ENCODE peak calls at places on chromosomes 4 and X, in ten cellular contexts. One of them, this sample, is unnamed.

GRCh38 chrX:29648161-29648560 is 567.2 kb upstream of the MAGEB2 start:
- DNase-seq in transverse colon: no peak
- DNase-seq in coronary artery: no peak
- DNase-seq in naive thymus-derived CD4-positive, alpha-beta T cell: no peak
- DNase-seq in uterus: no peak
- DNase-seq in left ventricle myocardium inferior: no peak
- DNase-seq in CD4-positive, alpha-beta T cell: no peak
- DNase-seq in IMR-90: no peak
- DNase-seq in pancreas: no peak
- DNase-seq in epithelial cell of prostate: no peak
- DNase-seq in this sample: no peak

GRCh38 chr4:139988863-139989765 is 164.9 kb downstream of the MAML3 start:
- DNase-seq in naive thymus-derived CD4-positive, alpha-beta T cell: no peak
- DNase-seq in uterus: peak; percentile 73
- DNase-seq in CD4-positive, alpha-beta T cell: no peak
- DNase-seq in IMR-90: peak; percentile 97
- DNase-seq in left ventricle myocardium inferior: no peak
- DNase-seq in pancreas: no peak
- DNase-seq in epithelial cell of prostate: peak; percentile 78
- DNase-seq in coronary artery: no peak
- DNase-seq in transverse colon: no peak
- DNase-seq in this sample: peak; percentile 81

GRCh38 chr4:11542952-11543351 is 114.3 kb upstream of the HS3ST1 start:
- DNase-seq in epithelial cell of prostate: no peak
- DNase-seq in coronary artery: no peak
- DNase-seq in uterus: no peak
- DNase-seq in CD4-positive, alpha-beta T cell: no peak
- DNase-seq in pancreas: no peak
- DNase-seq in transverse colon: no peak
- DNase-seq in IMR-90: no peak
- DNase-seq in naive thymus-derived CD4-positive, alpha-beta T cell: no peak
- DNase-seq in left ventricle myocardium inferior: no peak
- DNase-seq in this sample: no peak

GRCh38 chrX:64805683-64806082 is 170.6 kb downstream of the ZC4H2 start:
- DNase-seq in left ventricle myocardium inferior: no peak
- DNase-seq in naive thymus-derived CD4-positive, alpha-beta T cell: no peak
- DNase-seq in transverse colon: no peak
- DNase-seq in epithelial cell of prostate: no peak
- DNase-seq in pancreas: no peak
- DNase-seq in uterus: no peak
- DNase-seq in CD4-positive, alpha-beta T cell: no peak
- DNase-seq in coronary artery: no peak
- DNase-seq in IMR-90: no peak
- DNase-seq in this sample: no peak

GRCh38 chr4:133130171-133130570 is 18.9 kb upstream of the PCDH10 start:
- DNase-seq in uterus: no peak
- DNase-seq in CD4-positive, alpha-beta T cell: no peak
- DNase-seq in epithelial cell of prostate: no peak
- DNase-seq in coronary artery: no peak
- DNase-seq in naive thymus-derived CD4-positive, alpha-beta T cell: no peak
- DNase-seq in pancreas: no peak
- DNase-seq in transverse colon: no peak
- DNase-seq in IMR-90: no peak
- DNase-seq in left ventricle myocardium inferior: no peak
- DNase-seq in this sample: no peak

GRCh38 chrX:17968367-17968766 is 107.3 kb upstream of the RAI2 start:
- DNase-seq in pancreas: no peak
- DNase-seq in naive thymus-derived CD4-positive, alpha-beta T cell: no peak
- DNase-seq in CD4-positive, alpha-beta T cell: no peak
- DNase-seq in left ventricle myocardium inferior: no peak
- DNase-seq in epithelial cell of prostate: no peak
- DNase-seq in IMR-90: no peak
- DNase-seq in coronary artery: no peak
- DNase-seq in uterus: no peak
- DNase-seq in transverse colon: no peak
- DNase-seq in this sample: no peak

GRCh38 chr4:75169020-75169814 is 236.3 kb downstream of the PARM1 start:
- DNase-seq in coronary artery: no peak
- DNase-seq in CD4-positive, alpha-beta T cell: no peak
- DNase-seq in epithelial cell of prostate: no peak
- DNase-seq in uterus: no peak
- DNase-seq in pancreas: no peak
- DNase-seq in naive thymus-derived CD4-positive, alpha-beta T cell: no peak
- DNase-seq in IMR-90: no peak
- DNase-seq in transverse colon: no peak
- DNase-seq in left ventricle myocardium inferior: no peak
- DNase-seq in this sample: no peak

GRCh38 chr4:148162554-148162953 is 279.7 kb downstream of the NR3C2 start:
- DNase-seq in epithelial cell of prostate: no peak
- DNase-seq in coronary artery: no peak
- DNase-seq in CD4-positive, alpha-beta T cell: no peak
- DNase-seq in IMR-90: no peak
- DNase-seq in naive thymus-derived CD4-positive, alpha-beta T cell: no peak
- DNase-seq in left ventricle myocardium inferior: no peak
- DNase-seq in pancreas: no peak
- DNase-seq in uterus: no peak
- DNase-seq in transverse colon: no peak
- DNase-seq in this sample: no peak

GRCh38 chr4:55096045-55096444 is 29.4 kb downstream of the KDR start:
- DNase-seq in CD4-positive, alpha-beta T cell: no peak
- DNase-seq in transverse colon: no peak
- DNase-seq in uterus: no peak
- DNase-seq in coronary artery: no peak
- DNase-seq in epithelial cell of prostate: no peak
- DNase-seq in pancreas: no peak
- DNase-seq in left ventricle myocardium inferior: no peak
- DNase-seq in IMR-90: no peak
- DNase-seq in naive thymus-derived CD4-positive, alpha-beta T cell: no peak
- DNase-seq in this sample: no peak

GRCh38 chr4:88866862-88867550 is 169.4 kb upstream of the NAP1L5 start:
- DNase-seq in CD4-positive, alpha-beta T cell: no peak
- DNase-seq in coronary artery: no peak
- DNase-seq in IMR-90: peak; percentile 61
- DNase-seq in pancreas: no peak
- DNase-seq in uterus: no peak
- DNase-seq in left ventricle myocardium inferior: no peak
- DNase-seq in epithelial cell of prostate: peak; percentile 63
- DNase-seq in naive thymus-derived CD4-positive, alpha-beta T cell: no peak
- DNase-seq in transverse colon: no peak
- DNase-seq in this sample: no peak

DNA sequence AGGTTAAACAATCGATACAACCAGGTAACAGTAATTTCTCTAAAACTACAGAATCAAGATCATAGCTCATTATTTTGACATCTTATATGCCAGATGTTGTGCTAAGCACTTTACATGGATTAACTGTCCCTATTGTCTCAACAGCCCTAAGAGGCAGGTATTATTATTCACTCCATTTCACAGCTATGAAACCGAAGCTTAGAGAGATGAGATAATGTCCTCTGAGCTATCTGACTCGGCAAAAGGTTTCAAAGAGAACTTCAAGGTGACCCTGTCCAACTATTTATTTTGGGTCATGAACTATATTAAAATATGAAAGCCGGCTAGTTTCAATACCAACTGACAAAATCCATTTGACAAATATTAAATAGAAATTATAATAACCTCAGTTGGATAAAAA is 10.3 kb downstream of the SLC25A5 start:
- DNase-seq in pancreas: no peak
- DNase-seq in epithelial cell of prostate: no peak
- DNase-seq in CD4-positive, alpha-beta T cell: no peak
- DNase-seq in left ventricle myocardium inferior: no peak
- DNase-seq in IMR-90: no peak
- DNase-seq in uterus: no peak
- DNase-seq in naive thymus-derived CD4-positive, alpha-beta T cell: no peak
- DNase-seq in coronary artery: no peak
- DNase-seq in transverse colon: no peak
- DNase-seq in this sample: no peak
- H3K27ac ChIP-seq in pancreas: no peak overlapping the region
- H3K27ac ChIP-seq in epithelial cell of prostate: no peak overlapping the region
- H3K27ac ChIP-seq in CD4-positive, alpha-beta T cell: no peak overlapping the region
- H3K27ac ChIP-seq in left ventricle myocardium inferior: peak overlapping the region; percentile 55
- H3K27ac ChIP-seq in IMR-90: no peak overlapping the region
- H3K27ac ChIP-seq in uterus: no peak overlapping the region
- H3K27ac ChIP-seq in naive thymus-derived CD4-positive, alpha-beta T cell: no peak overlapping the region
- H3K27ac ChIP-seq in coronary artery: no peak overlapping the region
- H3K27ac ChIP-seq in transverse colon: peak overlapping the region; percentile 75
- H3K27ac ChIP-seq in this sample: no peak overlapping the region

GRCh38 chr4:161336621-161337020 is 827.2 kb downstream of the FSTL5 start:
- DNase-seq in transverse colon: no peak
- DNase-seq in CD4-positive, alpha-beta T cell: no peak
- DNase-seq in epithelial cell of prostate: no peak
- DNase-seq in left ventricle myocardium inferior: no peak
- DNase-seq in naive thymus-derived CD4-positive, alpha-beta T cell: no peak
- DNase-seq in IMR-90: no peak
- DNase-seq in uterus: no peak
- DNase-seq in pancreas: no peak
- DNase-seq in coronary artery: no peak
- DNase-seq in this sample: no peak

GRCh38 chr4:161329852-161330251 is 833.9 kb downstream of the FSTL5 start:
- DNase-seq in left ventricle myocardium inferior: no peak
- DNase-seq in epithelial cell of prostate: no peak
- DNase-seq in CD4-positive, alpha-beta T cell: no peak
- DNase-seq in naive thymus-derived CD4-positive, alpha-beta T cell: no peak
- DNase-seq in uterus: no peak
- DNase-seq in pancreas: no peak
- DNase-seq in IMR-90: no peak
- DNase-seq in coronary artery: no peak
- DNase-seq in transverse colon: no peak
- DNase-seq in this sample: no peak

GRCh38 chr4:161336016-161336415 is 827.8 kb downstream of the FSTL5 start:
- DNase-seq in uterus: no peak
- DNase-seq in IMR-90: no peak
- DNase-seq in pancreas: no peak
- DNase-seq in transverse colon: no peak
- DNase-seq in epithelial cell of prostate: no peak
- DNase-seq in coronary artery: no peak
- DNase-seq in naive thymus-derived CD4-positive, alpha-beta T cell: no peak
- DNase-seq in left ventricle myocardium inferior: no peak
- DNase-seq in CD4-positive, alpha-beta T cell: no peak
- DNase-seq in this sample: no peak

GRCh38 chr4:161332696-161333095 is 831.1 kb downstream of the FSTL5 start:
- DNase-seq in CD4-positive, alpha-beta T cell: no peak
- DNase-seq in naive thymus-derived CD4-positive, alpha-beta T cell: no peak
- DNase-seq in epithelial cell of prostate: no peak
- DNase-seq in uterus: no peak
- DNase-seq in IMR-90: no peak
- DNase-seq in coronary artery: no peak
- DNase-seq in left ventricle myocardium inferior: no peak
- DNase-seq in pancreas: no peak
- DNase-seq in transverse colon: no peak
- DNase-seq in this sample: no peak
- H3K27ac ChIP-seq in CD4-positive, alpha-beta T cell: no peak overlapping the region
- H3K27ac ChIP-seq in naive thymus-derived CD4-positive, alpha-beta T cell: no peak overlapping the region
- H3K27ac ChIP-seq in epithelial cell of prostate: no peak overlapping the region
- H3K27ac ChIP-seq in uterus: no peak overlapping the region
- H3K27ac ChIP-seq in IMR-90: no peak overlapping the region
- H3K27ac ChIP-seq in coronary artery: no peak overlapping the region
- H3K27ac ChIP-seq in left ventricle myocardium inferior: no peak overlapping the region
- H3K27ac ChIP-seq in pancreas: no peak overlapping the region
- H3K27ac ChIP-seq in transverse colon: no peak overlapping the region
- H3K27ac ChIP-seq in this sample: no peak overlapping the region

GRCh38 chr4:40553995-40554394 is 75.7 kb downstream of the RBM47 start:
- DNase-seq in IMR-90: no peak
- DNase-seq in epithelial cell of prostate: no peak
- DNase-seq in coronary artery: no peak
- DNase-seq in pancreas: no peak
- DNase-seq in CD4-positive, alpha-beta T cell: no peak
- DNase-seq in naive thymus-derived CD4-positive, alpha-beta T cell: no peak
- DNase-seq in transverse colon: no peak
- DNase-seq in left ventricle myocardium inferior: no peak
- DNase-seq in uterus: no peak
- DNase-seq in this sample: no peak

GRCh38 chr4:40557741-40558140 is 71.9 kb downstream of the RBM47 start:
- DNase-seq in transverse colon: no peak
- DNase-seq in coronary artery: no peak
- DNase-seq in pancreas: no peak
- DNase-seq in uterus: no peak
- DNase-seq in left ventricle myocardium inferior: no peak
- DNase-seq in naive thymus-derived CD4-positive, alpha-beta T cell: no peak
- DNase-seq in IMR-90: no peak
- DNase-seq in epithelial cell of prostate: no peak
- DNase-seq in CD4-positive, alpha-beta T cell: no peak
- DNase-seq in this sample: no peak

GRCh38 chr4:40550900-40551546 is 78.6 kb downstream of the RBM47 start:
- DNase-seq in IMR-90: peak; percentile 52
- DNase-seq in transverse colon: peak; percentile 34
- DNase-seq in CD4-positive, alpha-beta T cell: peak; percentile 7
- DNase-seq in epithelial cell of prostate: peak; percentile 41
- DNase-seq in pancreas: no peak
- DNase-seq in coronary artery: no peak
- DNase-seq in uterus: no peak
- DNase-seq in left ventricle myocardium inferior: no peak
- DNase-seq in naive thymus-derived CD4-positive, alpha-beta T cell: peak; percentile 69
- DNase-seq in this sample: no peak

GRCh38 chr4:40552536-40552935 is 77.1 kb downstream of the RBM47 start:
- DNase-seq in transverse colon: no peak
- DNase-seq in uterus: no peak
- DNase-seq in naive thymus-derived CD4-positive, alpha-beta T cell: no peak
- DNase-seq in coronary artery: no peak
- DNase-seq in left ventricle myocardium inferior: no peak
- DNase-seq in epithelial cell of prostate: no peak
- DNase-seq in pancreas: no peak
- DNase-seq in IMR-90: no peak
- DNase-seq in CD4-positive, alpha-beta T cell: no peak
- DNase-seq in this sample: no peak

DNA sequence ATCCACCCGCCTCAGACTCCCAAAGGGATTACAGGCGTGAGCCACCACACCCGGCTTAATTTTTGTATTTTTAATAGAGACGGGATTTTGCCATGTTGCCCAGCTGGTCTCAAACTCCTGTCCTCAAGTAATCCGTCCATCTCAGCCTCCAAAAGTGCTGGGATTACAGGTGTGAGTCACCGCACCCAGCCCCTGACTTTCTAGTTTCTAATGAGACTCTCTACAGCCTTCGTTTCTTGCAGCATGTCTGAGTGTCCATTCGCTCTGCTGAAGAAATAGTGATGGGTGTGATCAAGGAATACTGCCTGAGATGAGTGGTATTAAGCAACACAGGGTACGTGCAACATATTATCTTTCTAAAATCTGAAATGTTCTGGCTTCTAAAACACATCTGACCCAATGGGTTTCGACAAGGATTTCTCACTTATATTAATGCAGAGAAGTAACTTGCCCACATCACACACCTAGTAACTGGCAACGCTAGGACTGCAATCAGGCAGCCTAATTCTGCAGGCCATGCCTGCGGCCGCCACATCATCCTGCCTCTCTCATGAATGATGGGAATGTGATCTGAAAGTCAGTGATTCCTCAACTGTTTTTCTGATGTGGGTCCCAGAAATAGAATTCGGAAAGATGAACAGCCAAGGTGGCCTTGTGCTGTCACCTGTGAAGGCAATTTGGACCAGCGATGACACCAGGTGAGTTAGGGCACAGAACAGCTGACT is 74.3 kb downstream of the RBM47 start:
- DNase-seq in epithelial cell of prostate: no peak
- DNase-seq in coronary artery: no peak
- DNase-seq in CD4-positive, alpha-beta T cell: no peak
- DNase-seq in IMR-90: no peak
- DNase-seq in uterus: no peak
- DNase-seq in left ventricle myocardium inferior: no peak
- DNase-seq in transverse colon: no peak
- DNase-seq in naive thymus-derived CD4-positive, alpha-beta T cell: no peak
- DNase-seq in pancreas: no peak
- DNase-seq in this sample: no peak
- H3K27ac ChIP-seq in epithelial cell of prostate: no peak overlapping the region
- H3K27ac ChIP-seq in coronary artery: peak overlapping the region; percentile 51
- H3K27ac ChIP-seq in CD4-positive, alpha-beta T cell: no peak overlapping the region
- H3K27ac ChIP-seq in IMR-90: no peak overlapping the region
- H3K27ac ChIP-seq in uterus: no peak overlapping the region
- H3K27ac ChIP-seq in left ventricle myocardium inferior: peak overlapping the region; percentile 27
- H3K27ac ChIP-seq in transverse colon: peak overlapping the region; percentile 59
- H3K27ac ChIP-seq in naive thymus-derived CD4-positive, alpha-beta T cell: no peak overlapping the region
- H3K27ac ChIP-seq in pancreas: no peak overlapping the region
- H3K27ac ChIP-seq in this sample: peak overlapping the region; percentile 41

GRCh38 chr4:175166020-175166419 is 247.9 kb downstream of the ADAM29 start:
- DNase-seq in epithelial cell of prostate: no peak
- DNase-seq in left ventricle myocardium inferior: no peak
- DNase-seq in transverse colon: no peak
- DNase-seq in coronary artery: no peak
- DNase-seq in naive thymus-derived CD4-positive, alpha-beta T cell: no peak
- DNase-seq in IMR-90: no peak
- DNase-seq in pancreas: no peak
- DNase-seq in uterus: no peak
- DNase-seq in CD4-positive, alpha-beta T cell: no peak
- DNase-seq in this sample: no peak
- H3K27ac ChIP-seq in epithelial cell of prostate: no peak overlapping the region
- H3K27ac ChIP-seq in left ventricle myocardium inferior: no peak overlapping the region
- H3K27ac ChIP-seq in transverse colon: no peak overlapping the region
- H3K27ac ChIP-seq in coronary artery: no peak overlapping the region
- H3K27ac ChIP-seq in naive thymus-derived CD4-positive, alpha-beta T cell: no peak overlapping the region
- H3K27ac ChIP-seq in IMR-90: no peak overlapping the region
- H3K27ac ChIP-seq in pancreas: no peak overlapping the region
- H3K27ac ChIP-seq in uterus: no peak overlapping the region
- H3K27ac ChIP-seq in CD4-positive, alpha-beta T cell: no peak overlapping the region
- H3K27ac ChIP-seq in this sample: no peak overlapping the region